ENCODE peak calls at places on chromosomes 1 and 21, in seven cellular contexts. O, P, N, I, A, Q and D are unnamed samples.

GRCh38 chr21:45990741-45991605 is 9.4 kb downstream of the COL6A1 start:
- DNase-seq in O (no peak), P (peak), N (peak), I (no peak), A (no peak), Q (no peak), D (no peak)

GRCh38 chr1:24955161-24955560 is 25.1 kb upstream of the RUNX3 start:
- DNase-seq in O (peak), P (peak), N (no peak), I (peak), A (no peak), Q (peak), D (no peak)

GRCh38 chr1:165828103-165828558 is 717 bp downstream of the UCK2 start:
- DNase-seq in O (no peak), P (peak), N (peak), I (peak), A (peak), Q (peak), D (no peak)

GRCh38 chr1:99782920-99783319 is 16.5 kb upstream of the FRRS1 start:
- DNase-seq in O (no peak), P (no peak), N (no peak), I (no peak), A (no peak), Q (no peak), D (no peak)

GRCh38 chr1:9798236-9799130 is 25.3 kb downstream of the CLSTN1 start:
- DNase-seq in O (no peak), P (no peak), N (no peak), I (no peak), A (peak), Q (no peak), D (no peak)

GRCh38 chr1:5901841-5902240 is 90.4 kb downstream of the NPHP4 start:
- DNase-seq in O (no peak), P (no peak), N (no peak), I (no peak), A (no peak), Q (no peak), D (no peak)

GRCh38 chr1:228141871-228142615 is 2.0 kb downstream of the GUK1 start:
- DNase-seq in O (no peak), P (peak), N (no peak), I (peak), A (no peak), Q (no peak), D (no peak)

GRCh38 chr21:42475526-42476492 is 20.2 kb downstream of the RSPH1 start:
- DNase-seq in O (no peak), P (no peak), N (no peak), I (no peak), A (no peak), Q (no peak), D (no peak)

GRCh38 chr1:116340506-116341240 is 32.4 kb upstream of the ATP1A1 start:
- DNase-seq in O (no peak), P (no peak), N (no peak), I (no peak), A (no peak), Q (no peak), D (no peak)

GRCh38 chr1:26317612-26318337 is at the start of gene CD52:
- DNase-seq in O (peak), P (peak), N (no peak), I (peak), A (no peak), Q (peak), D (no peak)

GRCh38 chr1:209590405-209590804 is 6.9 kb downstream of the CAMK1G start:
- DNase-seq in O (no peak), P (no peak), N (no peak), I (no peak), A (peak), Q (no peak), D (no peak)

GRCh38 chr1:47906009-47906432 is 91.2 kb downstream of the TRABD2B start:
- DNase-seq in O (no peak), P (no peak), N (peak), I (no peak), A (no peak), Q (no peak), D (no peak)

GRCh38 chr1:150799104-150799503 is 9.0 kb downstream of the CTSK start:
- DNase-seq in O (no peak), P (no peak), N (no peak), I (no peak), A (no peak), Q (no peak), D (no peak)

GRCh38 chr1:76336951-76337371 is 262.4 kb downstream of the ST6GALNAC3 start:
- DNase-seq in O (no peak), P (no peak), N (peak), I (no peak), A (peak), Q (no peak), D (no peak)

GRCh38 chr1:175470078-175470477 is 273.3 kb downstream of the TNR start:
- DNase-seq in O (no peak), P (no peak), N (no peak), I (no peak), A (no peak), Q (no peak), D (no peak)

GRCh38 chr1:26529405-26529654 is 231 bp upstream of the RPS6KA1 start:
- DNase-seq in O (no peak), P (no peak), N (no peak), I (no peak), A (no peak), Q (no peak), D (no peak)

GRCh38 chr1:41021526-41022308 is at the start of gene SLFNL1:
- DNase-seq in O (no peak), P (no peak), N (no peak), I (no peak), A (peak), Q (no peak), D (no peak)

GRCh38 chr1:118110580-118110979 is 74.4 kb downstream of the SPAG17 start:
- DNase-seq in O (no peak), P (no peak), N (no peak), I (no peak), A (no peak), Q (no peak), D (no peak)

GRCh38 chr1:175232335-175232734 is 39.8 kb upstream of the KIAA0040 start:
- DNase-seq in O (no peak), P (no peak), N (no peak), I (no peak), A (no peak), Q (no peak), D (no peak)

GRCh38 chr1:235708390-235708962 is 58.9 kb upstream of the GNG4 start:
- DNase-seq in O (no peak), P (no peak), N (no peak), I (no peak), A (peak), Q (no peak), D (no peak)

GRCh38 chr1:176903474-176903873 is 261.0 kb downstream of the ASTN1 start:
- DNase-seq in O (no peak), P (no peak), N (no peak), I (no peak), A (no peak), Q (no peak), D (no peak)

GRCh38 chr1:69196071-69196470 is 371.7 kb upstream of the LRRC7 start:
- DNase-seq in O (no peak), P (no peak), N (no peak), I (no peak), A (no peak), Q (no peak), D (no peak)

GRCh38 chr21:28518620-28519019 is 474.1 kb downstream of the LTN1 start:
- DNase-seq in O (no peak), P (no peak), N (no peak), I (no peak), A (no peak), Q (no peak), D (no peak)

GRCh38 chr1:109050228-109050995 is 8.5 kb upstream of the WDR47 start:
- DNase-seq in O (no peak), P (no peak), N (no peak), I (no peak), A (no peak), Q (no peak), D (no peak)

GRCh38 chr1:182093781-182094180 is 32.3 kb upstream of the ZNF648 start:
- DNase-seq in O (no peak), P (no peak), N (no peak), I (no peak), A (no peak), Q (no peak), D (no peak)

GRCh38 chr1:55869050-55869449 is 653.9 kb upstream of the USP24 start:
- DNase-seq in O (no peak), P (no peak), N (peak), I (no peak), A (peak), Q (no peak), D (no peak)

GRCh38 chr1:9256332-9256731 is 21.8 kb downstream of the H6PD start:
- DNase-seq in O (no peak), P (peak), N (peak), I (no peak), A (no peak), Q (no peak), D (no peak)

GRCh38 chr1:220527279-220528048 is 472 bp upstream of the MARK1 start:
- DNase-seq in O (no peak), P (no peak), N (no peak), I (no peak), A (peak), Q (no peak), D (no peak)

GRCh38 chr1:204583909-204584632 is 67.9 kb downstream of the MDM4 start:
- DNase-seq in O (no peak), P (no peak), N (no peak), I (no peak), A (no peak), Q (no peak), D (no peak)

GRCh38 chr1:204591473-204592090 is 75.4 kb downstream of the MDM4 start:
- DNase-seq in O (no peak), P (no peak), N (no peak), I (no peak), A (peak), Q (no peak), D (no peak)

GRCh38 chr1:182066934-182067333 is 5.4 kb upstream of the ZNF648 start:
- DNase-seq in O (no peak), P (no peak), N (no peak), I (no peak), A (no peak), Q (no peak), D (no peak)

GRCh38 chr1:168261390-168261789 is 19.3 kb upstream of the TBX19 start:
- DNase-seq in O (no peak), P (no peak), N (no peak), I (no peak), A (peak), Q (no peak), D (no peak)

GRCh38 chr1:164704954-164705353 is 146.0 kb downstream of the PBX1 start:
- DNase-seq in O (no peak), P (no peak), N (no peak), I (no peak), A (no peak), Q (no peak), D (no peak)

GRCh38 chr1:97308131-97308530 is 586.5 kb downstream of the PTBP2 start:
- DNase-seq in O (no peak), P (no peak), N (no peak), I (no peak), A (peak), Q (no peak), D (no peak)

GRCh38 chr1:236904874-236905741 is 99.1 kb downstream of the MT1HL1 start:
- DNase-seq in O (no peak), P (no peak), N (no peak), I (no peak), A (peak), Q (no peak), D (no peak)

GRCh38 chr1:33637846-33638440 is 165.5 kb downstream of the ZSCAN20 start:
- DNase-seq in O (no peak), P (no peak), N (no peak), I (no peak), A (no peak), Q (no peak), D (no peak)

GRCh38 chr1:116111196-116112021 is at the start of gene MAB21L3:
- DNase-seq in O (no peak), P (no peak), N (no peak), I (no peak), A (no peak), Q (no peak), D (no peak)

GRCh38 chr1:99571092-99571734 is 74.7 kb upstream of the PALMD start:
- DNase-seq in O (no peak), P (no peak), N (no peak), I (no peak), A (no peak), Q (no peak), D (no peak)

GRCh38 chr1:923131-923990 is at the start of gene SAMD11:
- DNase-seq in O (peak), P (peak), N (peak), I (peak), A (peak), Q (peak), D (no peak)

GRCh38 chr1:53311104-53311908 is 16.6 kb downstream of the LRP8 start:
- DNase-seq in O (no peak), P (no peak), N (no peak), I (no peak), A (no peak), Q (no peak), D (no peak)